ENCODE peak calls at places on chromosome 14, in four cellular contexts. Z, F, O and G are unnamed samples.

GRCh38 chr14:61528591-61529021 is 166.7 kb upstream of the HIF1A start:
- DNase-seq in Z (peak), F (no peak), O (peak), G (peak)

GRCh38 chr14:99419905-99420304 is 60.8 kb downstream of the SETD3 start:
- DNase-seq in Z (no peak), F (no peak), O (no peak), G (no peak)

GRCh38 chr14:40909906-40910305 is 696.8 kb upstream of the LRFN5 start:
- DNase-seq in Z (no peak), F (no peak), O (no peak), G (no peak)

GRCh38 chr14:81400202-81400678 is at the start of gene STON2:
- DNase-seq in Z (peak), F (no peak), O (peak), G (no peak)

GRCh38 chr14:77641207-77641533 is 24.7 kb upstream of the SPTLC2 start:
- DNase-seq in Z (no peak), F (no peak), O (peak), G (no peak)

GRCh38 chr14:74698471-74698870 is 14.4 kb downstream of the AREL1 start:
- DNase-seq in Z (no peak), F (no peak), O (no peak), G (no peak)

GRCh38 chr14:76834296-76834695 is 8.1 kb downstream of the LRRC74A start:
- DNase-seq in Z (no peak), F (no peak), O (peak), G (no peak)

GRCh38 chr14:71001742-71002141 is 94.5 kb downstream of the PCNX1 start:
- DNase-seq in Z (no peak), F (no peak), O (no peak), G (no peak)

GRCh38 chr14:28515571-28515970 is 251.0 kb upstream of the FOXG1 start:
- DNase-seq in Z (no peak), F (no peak), O (no peak), G (no peak)

GRCh38 chr14:50947446-50947845 is 3.2 kb upstream of the PYGL start:
- DNase-seq in Z (no peak), F (no peak), O (no peak), G (no peak)

GRCh38 chr14:36700656-36701055 is 39.0 kb downstream of the PAX9 start:
- DNase-seq in Z (no peak), F (no peak), O (no peak), G (no peak)

GRCh38 chr14:69827560-69827959 is 30.5 kb upstream of the SLC10A1 start:
- DNase-seq in Z (no peak), F (no peak), O (peak), G (no peak)

GRCh38 chr14:104373055-104373854 is 206.3 kb upstream of the C14orf180 start:
- DNase-seq in Z (no peak), F (no peak), O (no peak), G (no peak)

GRCh38 chr14:99537399-99537798 is 56.2 kb downstream of the CCNK start:
- DNase-seq in Z (peak), F (no peak), O (peak), G (peak)

GRCh38 chr14:94310248-94310647 is 12.9 kb downstream of the SERPINA6 start:
- DNase-seq in Z (no peak), F (no peak), O (no peak), G (no peak)

GRCh38 chr14:51738754-51739153 is 87.0 kb downstream of the FRMD6 start:
- DNase-seq in Z (no peak), F (no peak), O (no peak), G (no peak)

GRCh38 chr14:101082436-101083384 is 179.2 kb upstream of the RTL1 start:
- DNase-seq in Z (no peak), F (no peak), O (no peak), G (no peak)

GRCh38 chr14:69663322-69663686 is 51.9 kb downstream of the SUSD6 start:
- DNase-seq in Z (no peak), F (no peak), O (no peak), G (no peak)

GRCh38 chr14:61493239-61493638 is 171.9 kb downstream of the PRKCH start:
- DNase-seq in Z (peak), F (no peak), O (peak), G (peak)

GRCh38 chr14:35973770-35974169 is 147.6 kb downstream of the BRMS1L start:
- DNase-seq in Z (no peak), F (no peak), O (peak), G (no peak)

GRCh38 chr14:45426685-45427282 is 173.8 kb upstream of the MIS18BP1 start:
- DNase-seq in Z (peak), F (no peak), O (peak), G (peak)

GRCh38 chr14:65238456-65238855 is 136.1 kb upstream of the MAX start:
- DNase-seq in Z (peak), F (no peak), O (peak), G (no peak)

GRCh38 chr14:50602035-50602434 is 42.1 kb downstream of the ATL1 start:
- DNase-seq in Z (no peak), F (no peak), O (no peak), G (no peak)

GRCh38 chr14:53444677-53445312 is 291.7 kb upstream of the DDHD1 start:
- DNase-seq in Z (no peak), F (no peak), O (no peak), G (no peak)

GRCh38 chr14:99459491-99460100 is 21.1 kb downstream of the SETD3 start:
- DNase-seq in Z (no peak), F (no peak), O (no peak), G (no peak)

GRCh38 chr14:23544511-23545447 is 6.8 kb downstream of the ZFHX2 start:
- DNase-seq in Z (no peak), F (peak), O (no peak), G (no peak)

GRCh38 chr14:68140111-68140741 is 320.6 kb downstream of the RAD51B start:
- DNase-seq in Z (peak), F (no peak), O (peak), G (peak)

GRCh38 chr14:99055816-99056215 is 216.2 kb downstream of the BCL11B start:
- DNase-seq in Z (no peak), F (no peak), O (no peak), G (no peak)

GRCh38 chr14:51304956-51305355 is 64.9 kb downstream of the TMX1 start:
- DNase-seq in Z (peak), F (no peak), O (peak), G (peak)

GRCh38 chr14:75559451-75560187 is 18.8 kb upstream of the FLVCR2 start:
- DNase-seq in Z (peak), F (no peak), O (peak), G (no peak)

GRCh38 chr14:41505491-41505890 is 101.2 kb upstream of the LRFN5 start:
- DNase-seq in Z (no peak), F (no peak), O (no peak), G (no peak)